ENCODE peak calls at places on chromosomes 3 and 15, in five cellular contexts. Y is activated CD4-positive, alpha-beta T cell treated with anti-CD3 and anti-CD28 coated beads, Interleukin-2, amount 50 U/mL, for 1 hour; Q is NCI-H1694; Z is hepatic stellate cell; J is H54. C is an unnamed sample.

GRCh38 chr15:71746719-71747118 is 63.6 kb upstream of the NR2E3 start:
- DNase-seq in Y (no peak), Q (no peak), J (no peak), Z (no peak), C (no peak)

GRCh38 chr3:24379936-24380335 is 114.7 kb downstream of the THRB start:
- DNase-seq in Z (no peak), Q (no peak), J (no peak), Y (no peak), C (no peak)

GRCh38 chr3:141619450-141619849 is 118.6 kb upstream of the RNF7 start:
- DNase-seq in Y (no peak), J (no peak), Q (no peak), Z (no peak), C (no peak)

GRCh38 chr3:122365073-122365472 is 18.0 kb downstream of the MIX23 start:
- DNase-seq in Z (no peak), Q (no peak), J (no peak), Y (no peak), C (no peak)

GRCh38 chr15:57273366-57273765 is 102.9 kb upstream of the CGNL1 start:
- DNase-seq in J (no peak), Q (no peak), Y (no peak), Z (no peak), C (no peak)

GRCh38 chr3:127320529-127321121 is 32.8 kb upstream of the PRR20G start:
- DNase-seq in Q (no peak), J (no peak), Z (no peak), Y (no peak), C (peak; percentile 6)

GRCh38 chr3:150168694-150169093 is 198.0 kb upstream of the PFN2 start:
- DNase-seq in Z (no peak), Y (no peak), Q (no peak), J (no peak), C (peak; percentile 10)

GRCh38 chr3:8769088-8769822 is at the start of gene OXTR:
- DNase-seq in J (peak; percentile 92), Z (peak; percentile 90), Y (peak; percentile 32), Q (peak; percentile 1), C (peak; percentile 82)

GRCh38 chr3:184156522-184156955 is 1.4 kb downstream of the DVL3 start:
- DNase-seq in J (peak; percentile 69), Z (peak; percentile 76), Q (no peak), Y (no peak), C (peak; percentile 55)

GRCh38 chr3:36959821-36960220 is 15.0 kb upstream of the TRANK1 start:
- DNase-seq in Z (no peak), J (no peak), Y (no peak), Q (peak; percentile 8), C (peak; percentile 8)

GRCh38 chr15:25712192-25712960 is 150.8 kb downstream of the ATP10A start:
- DNase-seq in Z (no peak), Q (no peak), Y (no peak), J (no peak), C (no peak)

GRCh38 chr15:80660114-80660513 is 35.0 kb upstream of the ABHD17C start:
- DNase-seq in J (no peak), Z (peak; percentile 54), Y (no peak), Q (no peak), C (peak; percentile 49)

GRCh38 chr15:73081321-73081958 is 29.2 kb downstream of the NEO1 start:
- DNase-seq in Q (peak; percentile 81), J (peak; percentile 2), Y (no peak), Z (peak; percentile 5), C (peak; percentile 73)

GRCh38 chr3:18420584-18420983 is 4.6 kb downstream of the SATB1 start:
- DNase-seq in Y (no peak), Q (no peak), J (no peak), Z (no peak), C (no peak)

GRCh38 chr3:129756871-129757270 is 136.6 kb downstream of the TMCC1 start:
- DNase-seq in Q (no peak), Z (peak; percentile 14), J (no peak), Y (no peak), C (no peak)

GRCh38 chr3:53225181-53225580 is 30.6 kb downstream of the TKT start:
- DNase-seq in J (no peak), Y (no peak), Q (no peak), Z (no peak), C (no peak)

C was measured in ELR.